ENCODE peak calls at places on chromosomes 13 and 19, in seven cellular contexts. D, B, I, S, X, L and H are unnamed samples.
A peak's percentile ranks its signal among the peaks of the same experiment; 100 is the strongest.

GRCh38 chr19:46648070-46648960 is 12.3 kb upstream of the GNG8 start:
- DNase-seq in D (no peak), B (no peak), I (no peak), S (no peak), X (no peak), L (no peak), H (no peak)

GRCh38 chr13:98223741-98224140 is 46.7 kb upstream of the RNF113B start:
- DNase-seq in D (no peak), B (no peak), I (no peak), S (no peak), X (no peak), L (no peak), H (no peak)

GRCh38 chr19:55149078-55150003 is at the start of gene TNNT1:
- DNase-seq in D (peak; percentile 16), B (no peak), I (no peak), S (no peak), X (no peak), L (peak; percentile 60), H (no peak)

GRCh38 chr13:104740616-104741222 is 1674.5 kb upstream of the SLC10A2 start:
- DNase-seq in D (no peak), B (no peak), I (no peak), S (no peak), X (no peak), L (no peak), H (no peak)

GRCh38 chr13:27822258-27822872 is 30.1 kb downstream of the GSX1 start:
- DNase-seq in D (no peak), B (no peak), I (no peak), S (no peak), X (no peak), L (no peak), H (no peak)

GRCh38 chr19:15447057-15447456 is 2.7 kb downstream of the WIZ start:
- DNase-seq in D (no peak), B (no peak), I (no peak), S (no peak), X (no peak), L (no peak), H (no peak)

GRCh38 chr13:95924389-95924994 is 128.7 kb downstream of the UGGT2 start:
- DNase-seq in D (peak; percentile 89), B (peak; percentile 92), I (no peak), S (peak; percentile 90), X (no peak), L (peak; percentile 47), H (no peak)

GRCh38 chr19:2782357-2782935 is 627 bp downstream of the SGTA start:
- DNase-seq in D (peak; percentile 45), B (no peak), I (no peak), S (no peak), X (no peak), L (no peak), H (no peak)

GRCh38 chr13:97194473-97194872 is 27.7 kb upstream of the MBNL2 start:
- DNase-seq in D (peak; percentile 2), B (peak; percentile 80), I (no peak), S (peak; percentile 56), X (no peak), L (no peak), H (no peak)

GRCh38 chr13:30587231-30587630 is 30.5 kb upstream of the USPL1 start:
- DNase-seq in D (no peak), B (no peak), I (no peak), S (no peak), X (no peak), L (no peak), H (no peak)

DNA sequence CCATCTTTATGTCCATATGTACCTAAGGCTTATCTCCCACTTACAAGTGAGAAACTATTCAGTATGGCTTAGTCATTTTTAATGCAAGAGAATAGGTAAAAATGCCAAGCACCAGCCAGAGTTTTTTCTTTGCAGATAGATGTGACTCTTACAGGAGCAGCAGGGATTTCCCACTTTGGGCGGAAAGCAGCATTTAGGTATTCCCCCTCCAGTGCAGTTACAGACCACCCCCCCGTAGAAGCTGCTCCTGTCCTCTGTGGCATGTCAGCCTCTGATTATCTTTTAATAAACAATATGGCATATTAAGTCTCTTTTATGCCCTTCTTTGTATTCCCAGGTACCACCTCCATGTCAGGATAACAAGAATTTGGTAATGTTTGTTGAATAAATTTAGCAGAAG is 24.7 kb upstream of the USPL1 start:
- DNase-seq in D (no peak), B (no peak), I (no peak), S (no peak), X (no peak), L (no peak), H (no peak)
- H3K4me3 ChIP-seq in D (no peak overlapping the region), B (no peak overlapping the region), I (no peak overlapping the region), S (no peak overlapping the region), X (no peak overlapping the region), L (no peak overlapping the region), H (no peak overlapping the region)

GRCh38 chr19:12970070-12970820 is 869 bp downstream of the DAND5 start:
- DNase-seq in D (no peak), B (no peak), I (no peak), S (no peak), X (no peak), L (no peak), H (no peak)

GRCh38 chr19:12969292-12969988 is at the start of gene DAND5:
- DNase-seq in D (no peak), B (no peak), I (no peak), S (no peak), X (no peak), L (no peak), H (no peak)

GRCh38 chr19:12967907-12968306 is 1.5 kb upstream of the DAND5 start:
- DNase-seq in D (peak; percentile 76), B (no peak), I (no peak), S (no peak), X (no peak), L (no peak), H (no peak)

GRCh38 chr19:12965017-12965811 is 4.2 kb upstream of the DAND5 start:
- DNase-seq in D (peak; percentile 80), B (no peak), I (peak; percentile 87), S (peak; percentile 75), X (peak; percentile 90), L (peak; percentile 85), H (no peak)

DNA sequence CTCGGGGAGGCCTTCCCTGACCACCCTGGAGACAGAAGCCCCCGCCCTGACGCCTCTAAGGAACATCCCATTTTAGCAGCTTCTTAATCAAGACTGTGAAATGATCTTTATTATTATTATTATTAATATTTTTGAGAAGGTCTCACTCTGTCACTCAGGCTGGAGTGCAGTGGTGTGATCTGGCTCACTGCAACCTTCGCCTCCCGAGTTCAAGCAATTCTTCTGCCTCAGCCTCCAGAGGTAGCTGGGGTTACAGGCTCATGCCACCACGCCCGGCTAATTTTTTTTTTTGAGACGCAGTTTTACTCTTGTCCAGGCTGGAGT is 3.6 kb upstream of the DAND5 start:
- DNase-seq in D (no peak), B (no peak), I (no peak), S (no peak), X (no peak), L (no peak), H (no peak)
- H3K4me3 ChIP-seq in D (peak overlapping the region; percentile 81), B (no peak overlapping the region), I (peak overlapping the region; percentile 60), S (no peak overlapping the region), X (peak overlapping the region; percentile 62), L (no peak overlapping the region), H (peak overlapping the region; percentile 21)

GRCh38 chr13:100957741-100958140 is 283.1 kb upstream of the TMTC4 start:
- DNase-seq in D (no peak), B (no peak), I (no peak), S (no peak), X (no peak), L (no peak), H (no peak)

GRCh38 chr13:100951031-100951430 is 276.4 kb upstream of the TMTC4 start:
- DNase-seq in D (no peak), B (no peak), I (no peak), S (no peak), X (no peak), L (no peak), H (no peak)

GRCh38 chr13:100958859-100959258 is 284.3 kb upstream of the TMTC4 start:
- DNase-seq in D (no peak), B (no peak), I (no peak), S (no peak), X (no peak), L (no peak), H (no peak)

GRCh38 chr13:100954430-100955361 is 280.1 kb upstream of the TMTC4 start:
- DNase-seq in D (no peak), B (peak; percentile 8), I (no peak), S (peak; percentile 1), X (no peak), L (no peak), H (no peak)
- H3K4me3 ChIP-seq in D (no peak overlapping the region), B (no peak overlapping the region), I (no peak overlapping the region), S (no peak overlapping the region), X (no peak overlapping the region), L (no peak overlapping the region), H (no peak overlapping the region)

GRCh38 chr19:7905859-7906258 is 2.2 kb downstream of the MAP2K7 start:
- DNase-seq in D (no peak), B (no peak), I (peak; percentile 47), S (no peak), X (no peak), L (no peak), H (no peak)

GRCh38 chr19:7907122-7907521 is 3.4 kb downstream of the MAP2K7 start:
- DNase-seq in D (no peak), B (no peak), I (peak; percentile 42), S (no peak), X (no peak), L (no peak), H (peak; percentile 61)

GRCh38 chr19:7904074-7905020 is 670 bp downstream of the MAP2K7 start:
- DNase-seq in D (no peak), B (no peak), I (peak; percentile 77), S (no peak), X (peak; percentile 75), L (peak; percentile 75), H (peak; percentile 41)

GRCh38 chr19:7903244-7904073 is at the start of gene MAP2K7:
- DNase-seq in D (peak; percentile 100), B (peak; percentile 92), I (peak; percentile 100), S (peak; percentile 100), X (peak; percentile 100), L (peak; percentile 100), H (peak; percentile 98)

GRCh38 chr19:7905298-7905697 is 1.6 kb downstream of the MAP2K7 start:
- DNase-seq in D (no peak), B (no peak), I (no peak), S (no peak), X (no peak), L (no peak), H (peak; percentile 50)
- H3K4me3 ChIP-seq in D (peak overlapping the region; percentile 83), B (no peak overlapping the region), I (peak overlapping the region; percentile 88), S (peak overlapping the region; percentile 83), X (peak overlapping the region; percentile 97), L (peak overlapping the region; percentile 96), H (no peak overlapping the region)